ENCODE peak calls at places on chromosomes 16 and 17, in seven cellular contexts. A is GOT3; P is lung; F is PC-3; H is GM10248; L is PC-9; U is stimulated activated CD8-positive, alpha-beta memory T cell treated with anti-CD3 and anti-CD28 coated beads, Interleukin-4, amount 100 ng/mL, for 1 hour. G is an unnamed sample.

GRCh38 chr16:73323880-73324279 is 276.0 kb upstream of the ZFHX3 start:
- DNase-seq in P (no peak), U (no peak), F (no peak), L (no peak), A (no peak), H (no peak), G (no peak)

GRCh38 chr17:49901460-49902331 is 53.8 kb upstream of the TAC4 start:
- DNase-seq in P (peak), L (peak), H (no peak), A (no peak), F (peak), U (no peak), G (no peak)

GRCh38 chr16:30567160-30567990 is 4.1 kb downstream of the ZNF688 start:
- DNase-seq in U (no peak), H (no peak), L (peak), F (peak), A (no peak), P (no peak), G (no peak)

GRCh38 chr17:36892112-36892838 is 45.0 kb upstream of the LHX1 start:
- DNase-seq in A (no peak), P (no peak), H (no peak), L (no peak), U (no peak), F (peak), G (no peak)

GRCh38 chr16:73956592-73957495 is 339.8 kb upstream of the PSMD7 start:
- DNase-seq in A (no peak), F (peak), P (peak), U (no peak), L (no peak), H (peak), G (no peak)

GRCh38 chr16:66382966-66383299 is 16.4 kb downstream of the CDH5 start:
- DNase-seq in F (peak), U (no peak), L (peak), P (no peak), A (no peak), H (no peak), G (no peak)

GRCh38 chr16:28010671-28011070 is 52.8 kb downstream of the GSG1L start:
- DNase-seq in H (no peak), P (no peak), L (no peak), U (no peak), A (no peak), F (no peak), G (no peak)

GRCh38 chr16:46826618-46827017 is 4.4 kb downstream of the C16orf87 start:
- DNase-seq in U (no peak), A (no peak), H (no peak), P (no peak), F (no peak), L (no peak), G (no peak)

GRCh38 chr16:749010-749409 is 8.2 kb upstream of the CIAO3 start:
- DNase-seq in H (no peak), P (no peak), A (no peak), U (no peak), L (peak), F (no peak), G (no peak)

GRCh38 chr17:58184308-58184985 is 8.1 kb upstream of the EPX start:
- DNase-seq in L (peak), P (no peak), H (no peak), A (no peak), F (peak), U (no peak), G (no peak)

GRCh38 chr17:76080207-76080933 is 1.4 kb downstream of the ZACN start:
- DNase-seq in F (no peak), U (no peak), A (no peak), H (no peak), L (no peak), P (no peak), G (no peak)

GRCh38 chr17:79531696-79532095 is 79.2 kb downstream of the RBFOX3 start:
- DNase-seq in A (no peak), H (no peak), L (no peak), U (no peak), P (no peak), F (no peak), G (no peak)

GRCh38 chr16:71540-72341 is 690 bp downstream of the RHBDF1 start:
- DNase-seq in A (no peak), F (peak), L (peak), U (no peak), P (peak), H (no peak), G (no peak)

GRCh38 chr16:56603589-56603988 is 4.8 kb upstream of the MT2A start:
- DNase-seq in P (no peak), F (peak), L (peak), H (no peak), A (no peak), U (no peak), G (no peak)

G was measured in cortex of kidney.